ENCODE peak calls at places on chromosome 20, in nine cellular contexts. X, B, D, V, I, G, T, Z and H are unnamed samples.

GRCh38 chr20:15682690-15683089 is 890.6 kb downstream of the KIF16B start:
- DNase-seq in V (no peak), X (peak), T (no peak), B (no peak), Z (no peak), I (no peak), D (no peak), G (no peak), H (no peak)

GRCh38 chr20:38326309-38326708 is 20.0 kb upstream of the LBP start:
- DNase-seq in B (no peak), V (no peak), X (no peak), D (no peak), I (no peak), G (no peak), Z (no peak), T (no peak), H (no peak)

GRCh38 chr20:19463597-19463996 is 251.2 kb downstream of the SLC24A3 start:
- DNase-seq in V (no peak), T (no peak), D (no peak), G (no peak), X (no peak), I (no peak), B (no peak), Z (no peak), H (no peak)

GRCh38 chr20:51579137-51579536 is 36.6 kb upstream of the NFATC2 start:
- DNase-seq in Z (no peak), X (peak), T (no peak), I (no peak), G (peak), D (no peak), B (no peak), V (no peak), H (no peak)

GRCh38 chr20:14518648-14519047 is 181.2 kb upstream of the FLRT3 start:
- DNase-seq in T (no peak), D (no peak), G (no peak), I (no peak), Z (no peak), V (no peak), B (no peak), X (no peak), H (no peak)

GRCh38 chr20:7637184-7637583 is 303.1 kb downstream of the HAO1 start:
- DNase-seq in G (no peak), T (no peak), X (no peak), B (no peak), D (no peak), V (no peak), I (no peak), Z (no peak), H (no peak)

GRCh38 chr20:41654884-41655283 is 36.7 kb upstream of the CHD6 start:
- DNase-seq in Z (no peak), D (no peak), V (no peak), I (no peak), G (peak), B (no peak), X (no peak), T (no peak), H (peak)

GRCh38 chr20:54173653-54174451 is at the start of gene CYP24A1:
- DNase-seq in D (no peak), I (no peak), X (no peak), B (no peak), V (no peak), Z (no peak), G (peak), T (peak), H (no peak)

GRCh38 chr20:17940447-17940971 is 28.1 kb downstream of the SNX5 start:
- DNase-seq in I (no peak), X (no peak), V (no peak), B (no peak), G (no peak), Z (no peak), D (no peak), T (no peak), H (no peak)

GRCh38 chr20:37534401-37535157 is 6.9 kb upstream of the BLCAP start:
- DNase-seq in D (peak), T (peak), X (peak), B (no peak), V (peak), I (peak), Z (no peak), G (peak), H (no peak)

GRCh38 chr20:6122873-6123649 is at the start of gene FERMT1:
- DNase-seq in D (peak), T (peak), X (peak), B (no peak), I (peak), G (peak), Z (peak), V (peak), H (peak)
- TF ChIP-seq CTCF in D (no peak), T (peak), X (peak), B (no peak), I (no peak), G (peak), Z (peak), V (no peak), H (peak)

DNA sequence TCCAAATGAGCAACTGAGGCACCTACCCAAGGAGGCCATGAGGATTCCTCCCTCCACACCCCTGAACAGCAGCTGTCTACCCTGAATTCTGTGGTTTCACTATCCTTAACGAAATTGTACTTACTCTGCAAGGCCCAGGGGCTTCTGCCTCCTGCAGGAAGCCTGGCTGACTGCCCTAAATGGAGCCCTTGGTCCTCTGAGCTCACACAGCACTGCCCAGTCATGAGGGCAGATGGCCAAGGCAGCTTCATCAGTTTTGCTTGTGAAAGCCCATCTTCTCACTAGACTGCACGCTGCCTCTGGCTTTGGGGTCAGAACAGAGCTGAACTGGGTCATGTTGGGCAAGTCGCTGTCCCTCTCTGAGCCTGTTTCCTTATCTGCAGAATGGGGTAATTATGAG is 26.4 kb upstream of the SIRPA start:
- DNase-seq in Z (no peak), D (no peak), X (no peak), I (peak), T (no peak), V (no peak), G (no peak), B (no peak), H (no peak)
- TF ChIP-seq CTCF in Z (no peak), D (no peak), X (no peak), I (no peak), T (no peak), V (no peak), G (no peak), B (no peak), H (no peak)

DNA sequence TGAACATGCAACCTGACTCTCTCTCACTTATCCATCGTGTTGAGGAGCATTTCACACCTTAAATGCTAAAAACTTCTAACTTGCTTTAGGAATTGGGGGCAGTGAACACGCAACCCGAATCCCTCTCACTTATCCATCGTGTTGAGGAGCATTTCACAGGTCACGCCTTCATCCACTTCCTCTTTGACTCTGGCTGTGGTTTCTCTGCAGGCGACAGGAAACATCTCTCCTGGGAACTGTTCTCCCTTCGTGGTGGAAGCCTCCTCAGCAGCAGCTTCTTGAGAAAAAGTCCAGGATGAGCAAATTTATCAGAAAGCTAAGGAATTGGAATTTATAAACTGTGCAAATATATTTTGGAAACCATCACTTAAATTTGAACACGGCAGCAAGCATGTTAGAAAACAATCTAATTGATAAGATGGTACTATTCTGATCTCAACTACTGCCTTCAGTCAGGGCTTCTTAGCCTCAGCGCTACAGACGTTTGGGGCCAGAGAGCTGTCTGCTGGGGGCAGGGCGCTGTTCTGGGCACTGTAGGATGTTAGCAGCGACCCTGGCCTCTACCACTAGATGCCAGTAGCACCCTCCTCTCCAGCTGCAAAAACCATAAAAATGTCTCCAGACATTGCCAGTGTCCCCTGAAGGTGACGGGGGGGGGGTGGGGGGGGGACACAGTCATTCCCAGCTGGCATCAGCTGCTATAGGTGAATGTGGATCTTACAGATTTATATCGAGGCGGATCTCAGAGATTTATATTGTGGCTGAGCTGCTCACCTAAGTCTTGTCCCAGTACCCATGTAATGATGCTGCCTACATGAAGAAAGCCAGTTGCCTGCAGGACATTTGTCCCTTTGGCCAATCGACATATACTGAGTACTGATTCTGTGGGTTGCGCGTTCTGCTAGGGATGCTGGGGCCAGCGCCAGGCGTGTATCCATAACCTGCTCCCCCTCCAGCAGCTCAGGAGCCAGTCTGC is 26.2 kb downstream of the CTCFL start:
- DNase-seq in D (no peak), B (no peak), I (no peak), V (peak), Z (no peak), G (peak), T (no peak), X (peak), H (no peak)
- TF ChIP-seq CTCF in D (no peak), B (peak), I (no peak), V (peak), Z (peak), G (peak), T (peak), X (peak), H (peak)

DNA sequence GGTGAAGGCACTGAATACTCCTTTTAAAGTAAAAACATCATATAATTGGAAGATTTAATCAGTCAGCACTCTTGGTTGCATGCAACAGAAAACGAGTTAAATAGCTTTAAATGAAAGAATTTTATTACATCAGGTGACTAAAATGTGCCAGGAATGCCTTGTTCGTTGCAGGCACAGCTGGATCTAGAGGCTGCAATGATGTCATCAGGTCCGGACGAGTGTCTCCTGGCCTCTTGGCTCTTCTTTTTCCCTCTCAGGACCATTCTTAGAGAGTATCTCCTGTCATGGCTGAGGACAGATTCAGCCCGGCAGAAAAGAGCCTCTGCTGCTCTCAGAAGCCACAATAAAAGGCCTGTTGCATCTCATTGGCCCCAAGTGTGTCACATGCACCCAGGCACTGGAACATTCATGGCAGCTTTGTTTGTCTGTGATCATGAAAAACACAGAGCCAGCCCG is 510.7 kb upstream of the SULF2 start:
- DNase-seq in Z (no peak), I (no peak), X (peak), T (no peak), D (peak), V (no peak), B (no peak), G (peak), H (no peak)
- TF ChIP-seq CTCF in Z (no peak), I (peak), X (no peak), T (no peak), D (no peak), V (no peak), B (no peak), G (no peak), H (no peak)

DNA sequence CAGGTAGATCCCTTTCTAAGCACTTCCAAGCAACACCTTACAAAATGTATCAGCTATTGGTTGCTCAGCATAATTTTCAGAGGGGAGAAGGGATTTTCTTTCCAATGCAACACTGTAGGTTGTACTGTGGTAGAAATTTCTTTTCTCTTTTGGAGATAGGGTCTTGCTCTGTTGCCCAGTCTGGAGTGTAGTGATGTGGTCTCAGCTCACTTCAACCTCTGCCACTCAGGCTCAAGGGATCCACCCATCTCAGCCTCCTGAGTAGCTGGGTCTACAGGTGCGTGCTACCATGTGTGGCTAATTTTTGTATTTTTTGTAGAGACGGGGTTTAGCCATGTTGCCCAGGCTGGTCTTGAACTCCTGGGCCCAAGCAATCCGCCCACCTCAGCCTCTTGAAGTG is 16.3 kb downstream of the RAD21L1 start:
- DNase-seq in X (no peak), Z (no peak), D (no peak), I (no peak), T (no peak), G (no peak), V (no peak), B (no peak), H (no peak)
- TF ChIP-seq CTCF in X (no peak), Z (no peak), D (no peak), I (no peak), T (no peak), G (no peak), V (no peak), B (no peak), H (no peak)

GRCh38 chr20:20864346-20865096 is 152.1 kb upstream of the RALGAPA2 start:
- DNase-seq in T (peak), Z (no peak), G (peak), D (no peak), B (no peak), I (no peak), V (no peak), X (peak), H (no peak)
- TF ChIP-seq CTCF in T (peak), Z (peak), G (peak), D (no peak), B (no peak), I (peak), V (peak), X (peak), H (peak)

GRCh38 chr20:4610871-4611270 is 110.8 kb upstream of the PRND start:
- DNase-seq in X (no peak), Z (no peak), I (no peak), D (no peak), V (no peak), G (no peak), T (no peak), B (no peak), H (no peak)

GRCh38 chr20:4613184-4613583 is 108.5 kb upstream of the PRND start:
- DNase-seq in T (no peak), B (no peak), Z (no peak), G (no peak), I (no peak), X (peak), V (no peak), D (no peak), H (no peak)

GRCh38 chr20:4617484-4617883 is 104.2 kb upstream of the PRND start:
- DNase-seq in G (no peak), T (no peak), Z (no peak), D (no peak), I (no peak), X (no peak), B (no peak), V (no peak), H (no peak)

GRCh38 chr20:4617019-4617418 is 104.7 kb upstream of the PRND start:
- DNase-seq in X (no peak), B (no peak), G (no peak), I (no peak), Z (no peak), D (no peak), V (no peak), T (no peak), H (no peak)

GRCh38 chr20:4613718-4614620 is 107.7 kb upstream of the PRND start:
- DNase-seq in X (peak), D (no peak), T (peak), Z (peak), V (peak), B (peak), I (peak), G (no peak), H (no peak)
- TF ChIP-seq CTCF in X (peak), D (peak), T (peak), Z (peak), V (peak), B (peak), I (peak), G (no peak), H (no peak)

DNA sequence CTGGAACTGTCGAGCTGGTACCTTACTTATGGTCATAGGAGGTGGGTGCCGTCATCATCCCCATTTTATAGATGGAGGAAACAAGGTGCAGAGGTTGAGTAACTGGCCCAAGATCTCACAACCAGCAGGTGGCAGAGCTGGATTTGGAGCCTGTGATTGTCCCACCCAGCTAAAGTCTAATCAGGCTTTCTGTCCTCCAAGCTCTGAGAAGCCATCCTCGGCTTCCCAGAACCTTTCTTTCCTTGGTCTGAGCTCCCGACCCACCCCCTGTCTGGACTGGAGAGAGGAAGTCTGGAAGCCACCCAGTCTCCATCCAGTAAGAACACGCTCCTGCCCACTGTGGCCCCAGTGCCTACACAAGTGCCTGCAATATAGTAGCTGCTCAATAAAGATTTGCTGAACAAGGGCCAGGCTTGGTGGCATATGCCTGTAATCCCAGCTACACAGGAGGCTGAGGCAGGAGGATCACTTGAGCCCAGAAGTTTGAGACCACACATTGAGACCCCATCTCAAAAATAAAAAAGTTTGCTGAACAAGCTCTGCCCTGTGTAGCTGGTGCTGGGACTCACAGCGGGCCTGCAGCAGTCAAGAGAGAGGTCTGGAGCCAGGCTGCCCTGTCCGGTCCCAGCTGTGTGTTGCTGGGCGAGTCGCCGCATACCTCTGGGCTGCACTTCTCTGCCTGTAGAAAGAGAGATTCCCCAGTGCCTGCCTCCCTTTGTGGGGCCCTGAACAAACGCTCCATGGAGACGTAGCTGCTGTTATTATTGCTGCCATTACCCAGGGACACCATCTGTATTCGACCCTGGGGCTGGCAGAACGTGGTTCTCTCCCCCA is 32.5 kb upstream of the DLGAP4 start:
- DNase-seq in B (no peak), X (peak), Z (no peak), D (peak), I (no peak), T (peak), G (no peak), V (peak), H (no peak)
- TF ChIP-seq CTCF in B (no peak), X (peak), Z (peak), D (peak), I (peak), T (peak), G (peak), V (peak), H (peak)